ENCODE peak calls at places on chromosome 11, in nine cellular contexts. W is prostate gland, A is Panc1, P is GM23338, L is GM12891, U is upper lobe of left lung, N is HCT116, B is K562, V is breast epithelium. H is an unnamed sample.

GRCh38 chr11:9461760-9462134 is 935 bp downstream of the ZNF143 start:
- DNase-seq in A (no peak), U (no peak), P (no peak), B (peak; percentile 34), L (no peak), N (no peak), W (no peak), V (no peak), H (no peak)

GRCh38 chr11:77884186-77884828 is 63.4 kb downstream of the AAMDC start:
- DNase-seq in N (no peak), B (no peak), V (no peak), W (no peak), A (no peak), L (no peak), P (no peak), U (no peak), H (no peak)

GRCh38 chr11:1690167-1691026 is 6.6 kb upstream of the KRTAP5-6 start:
- DNase-seq in U (no peak), L (no peak), P (no peak), W (no peak), N (no peak), B (no peak), A (no peak), V (no peak), H (no peak)

GRCh38 chr11:28697920-28698827 is 590.0 kb downstream of the METTL15 start:
- DNase-seq in U (no peak), N (peak; percentile 46), V (no peak), W (peak; percentile 19), P (peak; percentile 89), L (peak; percentile 2), B (peak; percentile 52), A (no peak), H (no peak)

GRCh38 chr11:69942333-69942820 is 123.2 kb upstream of the FGF3 start:
- DNase-seq in U (no peak), V (no peak), L (no peak), P (no peak), B (no peak), A (no peak), N (no peak), W (no peak), H (no peak)

GRCh38 chr11:46026616-46027293 is 94.5 kb downstream of the PHF21A start:
- DNase-seq in V (no peak), W (no peak), U (no peak), L (no peak), B (no peak), A (no peak), N (no peak), P (no peak), H (no peak)

GRCh38 chr11:86688398-86689179 is 16.2 kb upstream of the ME3 start:
- DNase-seq in P (no peak), V (no peak), B (no peak), N (no peak), U (no peak), A (no peak), W (no peak), L (no peak), H (no peak)

GRCh38 chr11:128432926-128433325 is 154.4 kb downstream of the ETS1 start:
- DNase-seq in V (no peak), P (no peak), U (no peak), A (no peak), L (no peak), N (no peak), B (no peak), W (no peak), H (no peak)

GRCh38 chr11:115652094-115652493 is 147.9 kb upstream of the CADM1 start:
- DNase-seq in B (no peak), L (no peak), W (no peak), N (no peak), P (no peak), U (no peak), V (no peak), A (no peak), H (no peak)

GRCh38 chr11:115652501-115652900 is 148.3 kb upstream of the CADM1 start:
- DNase-seq in V (no peak), U (no peak), L (no peak), P (no peak), B (no peak), N (no peak), W (no peak), A (no peak), H (no peak)

GRCh38 chr11:115654792-115655191 is 150.6 kb upstream of the CADM1 start:
- DNase-seq in B (no peak), L (no peak), P (no peak), W (no peak), A (no peak), N (no peak), V (no peak), U (no peak), H (no peak)

GRCh38 chr11:115653926-115654325 is 149.7 kb upstream of the CADM1 start:
- DNase-seq in B (no peak), P (no peak), U (no peak), W (peak; percentile 88), A (no peak), N (no peak), L (no peak), V (no peak), H (no peak)

DNA sequence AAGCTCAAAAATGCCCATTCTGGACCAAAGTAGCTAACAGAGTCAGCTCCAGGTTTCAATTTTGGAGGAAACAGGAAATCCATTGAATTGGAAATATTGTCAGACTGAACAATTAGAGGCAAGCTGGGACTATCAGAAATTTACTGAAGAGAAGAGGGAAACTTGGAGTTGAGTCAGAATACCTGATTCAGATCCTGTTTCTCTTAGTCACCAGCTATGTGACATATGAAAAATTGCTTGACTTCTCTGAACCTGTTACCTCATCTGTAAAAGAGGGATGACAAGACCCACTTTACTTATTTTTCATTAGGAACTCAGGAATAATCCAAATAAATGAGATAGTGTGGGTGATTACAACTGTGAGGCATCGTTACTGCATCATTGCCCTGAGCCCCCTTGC is 148.9 kb upstream of the CADM1 start:
- DNase-seq in V (no peak), N (no peak), W (no peak), B (no peak), L (no peak), P (no peak), A (no peak), U (no peak), H (no peak)
- TF ChIP-seq POLR2AphosphoS5 in V (no peak), N (no peak), W (no peak), B (no peak), L (no peak), P (no peak), A (no peak), U (no peak), H (no peak)

GRCh38 chr11:36453678-36454077 is 56.4 kb downstream of the TRAF6 start:
- DNase-seq in A (no peak), B (peak; percentile 30), U (no peak), N (no peak), P (no peak), V (no peak), L (no peak), W (no peak), H (no peak)

GRCh38 chr11:36454551-36454950 is 55.5 kb downstream of the TRAF6 start:
- DNase-seq in A (no peak), B (no peak), W (no peak), U (peak; percentile 69), V (no peak), P (no peak), N (no peak), L (no peak), H (no peak)

GRCh38 chr11:36456136-36456535 is 53.9 kb downstream of the TRAF6 start:
- DNase-seq in L (no peak), V (no peak), N (no peak), U (peak; percentile 10), A (no peak), P (no peak), B (no peak), W (no peak), H (no peak)

GRCh38 chr11:36454991-36455611 is 55.0 kb downstream of the TRAF6 start:
- DNase-seq in L (no peak), V (no peak), W (no peak), P (peak; percentile 37), A (no peak), U (peak; percentile 43), N (no peak), B (no peak), H (no peak)

DNA sequence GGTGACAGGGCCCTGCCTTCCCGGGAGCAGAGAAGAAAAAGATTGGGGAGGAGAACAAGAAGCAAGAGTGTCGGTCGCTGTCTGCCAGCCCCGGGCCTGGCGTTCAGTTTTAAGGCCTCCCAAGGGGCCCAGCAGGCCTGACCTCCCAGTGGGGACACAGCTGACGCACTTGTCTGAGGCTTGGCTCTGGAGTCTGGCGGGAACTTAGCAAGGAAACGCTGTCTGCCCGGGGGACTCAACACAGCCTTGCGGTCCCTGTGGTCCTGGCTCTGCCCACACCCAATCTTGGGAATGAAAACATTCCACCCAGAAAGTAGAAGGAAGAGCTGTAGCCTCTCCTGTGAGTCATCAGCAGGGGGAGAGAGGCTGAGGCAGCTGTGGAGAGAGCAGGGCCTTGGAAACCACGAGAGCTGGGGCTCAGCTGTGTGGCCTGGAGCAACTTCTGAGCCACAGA is 54.4 kb downstream of the TRAF6 start:
- DNase-seq in U (peak; percentile 73), W (no peak), V (no peak), N (no peak), B (peak; percentile 11), L (no peak), A (no peak), P (peak; percentile 8), H (no peak)
- TF ChIP-seq POLR2AphosphoS5 in U (no peak), W (no peak), V (peak; percentile 27), N (no peak), B (no peak), L (no peak), A (no peak), P (no peak), H (peak; percentile 19)

GRCh38 chr11:64284962-64285884 is at the start of gene GPR137:
- DNase-seq in A (no peak), W (peak; percentile 82), V (peak; percentile 90), P (peak; percentile 80), L (peak; percentile 97), N (no peak), U (peak; percentile 99), B (peak; percentile 87), H (peak; percentile 97)
- TF ChIP-seq POLR2AphosphoS5 in A (peak; percentile 64), W (peak; percentile 45), V (peak; percentile 60), P (no peak), L (peak; percentile 7), N (peak; percentile 76), U (peak; percentile 29), B (peak; percentile 14), H (peak; percentile 57)

GRCh38 chr11:105245781-105246315 is 106.3 kb upstream of the CARD18 start:
- DNase-seq in A (no peak), N (no peak), V (no peak), W (no peak), P (no peak), B (no peak), L (no peak), U (no peak), H (no peak)

DNA sequence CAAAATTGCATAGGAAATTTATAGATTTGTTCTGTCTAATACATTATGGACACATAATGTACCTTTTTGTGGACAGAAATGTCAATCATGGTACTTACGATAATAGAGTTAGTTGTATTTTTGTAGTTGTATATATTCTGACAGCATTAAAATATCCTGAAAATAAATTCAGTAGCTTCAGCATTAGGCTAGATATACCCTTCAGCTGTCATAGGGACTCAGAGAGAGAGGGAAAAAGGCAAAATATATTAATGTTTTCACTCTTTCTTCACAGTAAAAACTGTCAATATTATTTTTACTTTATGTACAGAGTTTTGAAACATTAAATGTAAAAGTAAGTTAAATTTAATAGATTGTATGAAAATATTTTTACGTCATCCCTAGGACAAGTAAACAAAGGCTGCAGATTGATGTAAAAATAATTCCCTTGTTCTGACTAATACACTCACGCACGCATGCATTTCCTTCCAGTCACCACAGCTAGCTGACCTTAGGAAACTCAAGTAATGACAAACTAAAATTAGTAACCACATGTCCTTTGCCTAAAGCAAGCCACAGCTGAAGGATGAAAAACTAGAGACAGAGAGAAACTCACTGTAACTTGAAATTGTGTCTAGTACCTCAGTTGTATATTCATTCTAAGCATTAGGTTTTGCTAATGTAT is 104.7 kb upstream of the CARD18 start:
- DNase-seq in V (no peak), N (peak; percentile 47), P (no peak), L (no peak), A (peak; percentile 88), W (no peak), U (no peak), B (no peak), H (no peak)
- TF ChIP-seq POLR2AphosphoS5 in V (no peak), N (no peak), P (no peak), L (no peak), A (no peak), W (no peak), U (peak; percentile 49), B (no peak), H (peak; percentile 64)

H was measured in esophagus muscularis mucosa.